ENCODE peak calls at places on chromosome 15, in four cellular contexts. P is amniotic stem cell, X is neuronal stem cell, M is HTR-8/SVneo. I is an unnamed sample.

GRCh38 chr15:28944696-28945300 is 59.0 kb downstream of the APBA2 start:
- DNase-seq in P (no peak), M (no peak), X (no peak), I (no peak)

GRCh38 chr15:42077680-42078079 is 16.7 kb downstream of the PLA2G4D start:
- DNase-seq in M (no peak), P (no peak), X (no peak), I (no peak)

GRCh38 chr15:86483936-86484335 is 404.3 kb downstream of the AGBL1 start:
- DNase-seq in X (no peak), P (no peak), M (no peak), I (no peak)

GRCh38 chr15:68228143-68228970 is 1.2 kb downstream of the CLN6 start:
- DNase-seq in M (no peak), X (no peak), P (no peak), I (peak)

GRCh38 chr15:57158589-57158988 is 217.7 kb upstream of the CGNL1 start:
- DNase-seq in P (peak), X (no peak), M (no peak), I (peak)

GRCh38 chr15:73331991-73332925 is 36.5 kb downstream of the HCN4 start:
- DNase-seq in M (no peak), X (no peak), P (no peak), I (no peak)

GRCh38 chr15:79004336-79004735 is 59.5 kb upstream of the CTSH start:
- DNase-seq in M (peak), P (peak), X (no peak), I (no peak)

GRCh38 chr15:94924971-94925593 is 693.7 kb downstream of the MCTP2 start:
- DNase-seq in M (no peak), X (no peak), P (no peak), I (no peak)

GRCh38 chr15:50765202-50765967 is at the start of gene SPPL2A:
- DNase-seq in X (peak), P (peak), M (peak), I (peak)

GRCh38 chr15:48897144-48897814 is 19.3 kb downstream of the EID1 start:
- DNase-seq in P (no peak), X (no peak), M (no peak), I (no peak)

GRCh38 chr15:60062826-60063225 is 58.7 kb downstream of the FOXB1 start:
- DNase-seq in M (no peak), X (no peak), P (no peak), I (no peak)

GRCh38 chr15:63915209-63915887 is 81.6 kb upstream of the HERC1 start:
- DNase-seq in X (no peak), P (no peak), M (no peak), I (no peak)

GRCh38 chr15:24858737-24859601 is 95.8 kb upstream of the SNRPN start:
- DNase-seq in X (peak), P (no peak), M (no peak), I (no peak)

GRCh38 chr15:41417418-41417811 is 520 bp downstream of the RTF1 start:
- DNase-seq in X (no peak), P (no peak), M (peak), I (peak)

GRCh38 chr15:57156210-57156887 is 220.0 kb upstream of the CGNL1 start:
- DNase-seq in M (no peak), X (no peak), P (no peak), I (no peak)

GRCh38 chr15:36688310-36689102 is 109.1 kb downstream of the CDIN1 start:
- DNase-seq in P (no peak), X (no peak), M (peak), I (no peak)

GRCh38 chr15:26235148-26235769 is 372.1 kb upstream of the ATP10A start:
- DNase-seq in X (peak), M (no peak), P (no peak), I (no peak)

GRCh38 chr15:42616107-42616506 is 40.7 kb downstream of the STARD9 start:
- DNase-seq in M (no peak), X (no peak), P (no peak), I (no peak)

GRCh38 chr15:88018865-88019626 is 237.5 kb downstream of the NTRK3 start:
- DNase-seq in P (no peak), M (no peak), X (no peak), I (no peak)

GRCh38 chr15:72105111-72105510 is 12.8 kb downstream of the MYO9A start:
- DNase-seq in M (no peak), P (no peak), X (no peak), I (no peak)

GRCh38 chr15:69289312-69290146 is 9.2 kb upstream of the PAQR5 start:
- DNase-seq in X (no peak), M (no peak), P (no peak), I (no peak)

GRCh38 chr15:27820232-27820631 is 278.9 kb downstream of the OCA2 start:
- DNase-seq in X (no peak), M (no peak), P (no peak), I (no peak)

GRCh38 chr15:71634820-71635219 is 175.5 kb upstream of the NR2E3 start:
- DNase-seq in P (no peak), M (no peak), X (peak), I (no peak)

GRCh38 chr15:70810916-70811578 is 42.9 kb downstream of the LARP6 start:
- DNase-seq in X (no peak), P (no peak), M (no peak), I (no peak)

GRCh38 chr15:34699968-34700640 is 54.7 kb downstream of the GJD2 start:
- DNase-seq in M (no peak), P (no peak), X (no peak), I (no peak)

GRCh38 chr15:74622758-74623157 is 7.1 kb downstream of the CLK3 start:
- DNase-seq in X (no peak), M (no peak), P (no peak), I (no peak)

GRCh38 chr15:34987982-34988873 is at the start of gene ZNF770:
- DNase-seq in P (peak), M (peak), X (peak), I (peak)

GRCh38 chr15:87874896-87875661 is 381.5 kb downstream of the NTRK3 start:
- DNase-seq in X (peak), P (no peak), M (peak), I (no peak)

I was measured in A549.